ENCODE peak calls at places on chromosomes 6 and 20, in nine cellular contexts. D is mammary epithelial cell, Y is psoas muscle, K is Peyer's patch, I is endodermal cell, U is colonic mucosa, E is NB4, X is AG04450, L is K562. S is an unnamed sample.
A peak's percentile ranks its signal among the peaks of the same experiment; 100 is the strongest.

GRCh38 chr6:14072084-14072483 is 45.5 kb upstream of the CD83 start:
- DNase-seq in L (no peak), I (no peak), D (peak; percentile 47), X (no peak), U (no peak), Y (no peak), K (no peak), E (no peak), S (peak; percentile 23)

GRCh38 chr20:41649489-41649888 is 31.3 kb upstream of the CHD6 start:
- DNase-seq in E (no peak), I (no peak), K (no peak), L (no peak), Y (no peak), X (no peak), U (peak; percentile 26), D (no peak), S (no peak)

GRCh38 chr20:16761305-16761829 is 13.2 kb downstream of the OTOR start:
- DNase-seq in E (peak; percentile 77), D (peak; percentile 47), Y (no peak), I (peak; percentile 83), X (peak; percentile 44), K (no peak), U (peak; percentile 44), L (peak; percentile 37), S (peak; percentile 71)

GRCh38 chr20:62829231-62830230 is 12.7 kb downstream of the COL9A3 start:
- DNase-seq in E (no peak), K (no peak), X (no peak), I (peak; percentile 38), L (no peak), D (no peak), U (no peak), Y (peak; percentile 43), S (no peak)

GRCh38 chr20:5002077-5002413 is 735 bp upstream of the SLC23A2 start:
- DNase-seq in U (peak; percentile 20), X (no peak), I (peak; percentile 85), K (no peak), L (no peak), D (no peak), Y (no peak), E (no peak), S (no peak)

GRCh38 chr6:2999005-2999620 is 581 bp upstream of the NQO2 start:
- DNase-seq in E (peak; percentile 76), K (peak; percentile 85), Y (no peak), X (no peak), I (no peak), D (peak; percentile 89), U (no peak), L (no peak), S (peak; percentile 67)

GRCh38 chr20:54292186-54292585 is 84.3 kb downstream of the PFDN4 start:
- DNase-seq in X (no peak), I (no peak), K (no peak), E (no peak), L (no peak), U (no peak), D (peak; percentile 20), Y (no peak), S (peak; percentile 15)

GRCh38 chr6:137076277-137077068 is 31.7 kb upstream of the IL20RA start:
- DNase-seq in X (peak; percentile 6), U (peak; percentile 81), D (peak; percentile 59), K (peak; percentile 77), L (peak; percentile 67), E (peak; percentile 89), Y (peak; percentile 70), I (peak; percentile 91), S (peak; percentile 65)

GRCh38 chr6:138044458-138044857 is 62.8 kb downstream of the PERP start:
- DNase-seq in Y (no peak), K (no peak), L (no peak), X (no peak), I (no peak), D (peak; percentile 96), U (no peak), E (no peak), S (no peak)

GRCh38 chr6:30530013-30530412 is 26.3 kb downstream of the GNL1 start:
- DNase-seq in L (no peak), D (no peak), I (no peak), U (no peak), Y (no peak), E (peak; percentile 49), X (no peak), K (no peak), S (no peak)

GRCh38 chr6:30533460-30534294 is 22.6 kb downstream of the GNL1 start:
- DNase-seq in D (no peak), Y (no peak), U (no peak), I (peak; percentile 17), E (no peak), X (no peak), L (no peak), K (no peak), S (no peak)
- H3K4me3 ChIP-seq in D (no peak overlapping the region), Y (no peak overlapping the region), U (no peak overlapping the region), I (no peak overlapping the region), E (no peak overlapping the region), X (no peak overlapping the region), L (no peak overlapping the region), K (no peak overlapping the region), S (no peak overlapping the region)

DNA sequence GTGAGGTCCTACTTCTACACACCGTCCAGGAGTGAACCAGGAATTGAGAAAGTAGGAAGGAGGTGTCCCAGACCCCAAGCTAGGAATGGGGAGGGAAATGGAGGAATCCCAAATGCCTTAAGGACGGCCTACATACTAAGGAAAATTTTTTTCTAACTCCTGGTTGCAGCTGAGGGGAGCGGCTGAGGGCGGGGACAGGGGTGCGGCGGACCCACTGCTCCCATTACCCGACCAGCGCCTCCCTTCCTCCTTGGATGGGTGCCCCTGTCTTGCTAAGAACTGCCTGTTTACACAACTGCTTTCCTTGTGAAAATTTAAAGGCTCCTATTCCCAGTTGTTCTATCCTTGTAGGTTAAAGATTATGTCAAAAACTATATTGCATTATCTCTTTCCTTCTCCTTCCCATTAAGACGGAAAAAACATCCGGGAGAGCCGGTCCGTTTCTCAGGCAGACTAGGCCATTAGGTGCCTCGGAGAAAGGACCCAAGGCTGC is 699 bp upstream of the HSPA1B start:
- DNase-seq in E (peak; percentile 86), D (no peak), Y (peak; percentile 93), X (no peak), L (peak; percentile 89), K (peak; percentile 87), I (peak; percentile 85), U (peak; percentile 92), S (peak; percentile 92)
- TF ChIP-seq CTCF in E (no peak), D (no peak), Y (no peak), X (no peak), L (no peak), K (no peak), I (no peak), U (no peak), S (no peak)

GRCh38 chr20:3614509-3614908 is 48.7 kb downstream of the GFRA4 start:
- DNase-seq in X (no peak), K (no peak), L (no peak), Y (no peak), I (no peak), D (no peak), E (no peak), U (no peak), S (peak; percentile 36)
- H3K4me3 ChIP-seq in X (no peak overlapping the region), K (no peak overlapping the region), L (no peak overlapping the region), Y (no peak overlapping the region), I (no peak overlapping the region), D (no peak overlapping the region), E (no peak overlapping the region), U (no peak overlapping the region), S (peak overlapping the region; percentile 34)

GRCh38 chr6:161549977-161550655 is 276.3 kb upstream of the AGPAT4 start:
- DNase-seq in U (no peak), E (peak; percentile 19), L (peak; percentile 31), X (no peak), K (no peak), D (peak; percentile 1), I (no peak), Y (no peak), S (no peak)
- TF ChIP-seq CTCF in U (no peak), E (no peak), L (no peak), X (no peak), K (no peak), D (no peak), I (peak; percentile 57), Y (no peak), S (no peak)

GRCh38 chr6:22250486-22250885 is 46.4 kb downstream of the PRL start:
- DNase-seq in Y (no peak), E (no peak), X (no peak), K (no peak), U (no peak), L (no peak), I (peak; percentile 79), D (no peak), S (no peak)
- H3K4me3 ChIP-seq in Y (no peak overlapping the region), E (no peak overlapping the region), X (no peak overlapping the region), K (no peak overlapping the region), U (no peak overlapping the region), L (no peak overlapping the region), I (peak overlapping the region; percentile 50), D (no peak overlapping the region), S (no peak overlapping the region)

GRCh38 chr6:162736933-162737332 is 9.2 kb downstream of the PACRG start:
- DNase-seq in K (no peak), L (no peak), U (no peak), Y (no peak), E (no peak), D (no peak), I (no peak), X (no peak), S (no peak)
- TF ChIP-seq CTCF in K (no peak), L (no peak), U (no peak), Y (peak; percentile 46), E (no peak), D (peak; percentile 20), I (no peak), X (no peak), S (peak; percentile 9)

GRCh38 chr20:60957621-60958020 is 294.4 kb upstream of the CDH4 start:
- DNase-seq in I (peak; percentile 24), K (no peak), E (no peak), L (no peak), U (no peak), D (no peak), X (no peak), Y (no peak), S (no peak)
- H3K4me3 ChIP-seq in I (no peak overlapping the region), K (no peak overlapping the region), E (no peak overlapping the region), L (no peak overlapping the region), U (no peak overlapping the region), D (no peak overlapping the region), X (no peak overlapping the region), Y (no peak overlapping the region), S (no peak overlapping the region)

GRCh38 chr20:23084845-23085355 is 1.2 kb downstream of the CD93 start:
- DNase-seq in Y (no peak), I (no peak), U (no peak), K (no peak), D (no peak), E (no peak), L (no peak), X (no peak), S (no peak)
- TF ChIP-seq CTCF in Y (no peak), I (no peak), U (no peak), K (no peak), D (no peak), E (no peak), L (no peak), X (no peak), S (no peak)